ENCODE peak calls at places on chromosomes 6 and 20, in eight cellular contexts. B, V, C, S, N, M, H and J are unnamed samples. For H3K4me1 and H3K36me3, the result is how much of the 10 kb centered on the place peaks cover.

GRCh38 chr6:32177788-32178546 is at the start of gene RNF5:
- DNase-seq in B (peak), V (peak), C (peak), S (peak), N (peak), M (peak), H (peak), J (peak)

GRCh38 chr6:11613858-11614257 is 76.3 kb downstream of the TMEM170B start:
- DNase-seq in B (no peak), V (no peak), C (no peak), S (no peak), N (no peak), M (no peak), H (no peak), J (no peak)

GRCh38 chr6:111777357-111777756 is 95.9 kb downstream of the FYN start:
- DNase-seq in B (no peak), V (no peak), C (no peak), S (no peak), N (no peak), M (no peak), H (no peak), J (no peak)

GRCh38 chr20:2563116-2563515 is 26.7 kb downstream of the TMC2 start:
- DNase-seq in B (no peak), V (no peak), C (no peak), S (no peak), N (no peak), M (no peak), H (no peak), J (no peak)

GRCh38 chr20:542777-543368 is 717 bp downstream of the CSNK2A1 start:
- DNase-seq in B (no peak), V (no peak), C (peak), S (peak), N (peak), M (no peak), H (peak), J (no peak)

GRCh38 chr20:33370296-33370695 is 31.0 kb downstream of the CDK5RAP1 start:
- DNase-seq in B (no peak), V (no peak), C (no peak), S (no peak), N (peak), M (no peak), H (no peak), J (no peak)

GRCh38 chr6:14128017-14128416 is 10.4 kb downstream of the CD83 start:
- DNase-seq in B (no peak), V (no peak), C (no peak), S (no peak), N (no peak), M (no peak), H (no peak), J (no peak)

GRCh38 chr6:142373268-142374089 is 71.7 kb downstream of the ADGRG6 start:
- DNase-seq in B (peak), V (no peak), C (no peak), S (no peak), N (no peak), M (no peak), H (no peak), J (no peak)

GRCh38 chr6:117555882-117556498 is 46.3 kb downstream of the GOPC start:
- DNase-seq in B (peak), V (no peak), C (peak), S (no peak), N (peak), M (peak), H (peak), J (no peak)

GRCh38 chr6:64507661-64508060 is 872.1 kb downstream of the PHF3 start:
- DNase-seq in B (no peak), V (no peak), C (no peak), S (no peak), N (no peak), M (no peak), H (no peak), J (no peak)

GRCh38 chr6:44246663-44247337 is at the start of gene HSP90AB1:
- DNase-seq in B (peak), V (peak), C (peak), S (peak), N (peak), M (peak), H (peak), J (peak)

GRCh38 chr20:38872036-38872435 is 54.2 kb upstream of the FAM83D start:
- DNase-seq in B (no peak), V (no peak), C (no peak), S (no peak), N (peak), M (no peak), H (no peak), J (no peak)

GRCh38 chr6:95186710-95187109 is 390.6 kb upstream of the MANEA start:
- DNase-seq in B (no peak), V (no peak), C (no peak), S (no peak), N (no peak), M (no peak), H (no peak), J (no peak)

GRCh38 chr20:33338465-33339258 is 55.6 kb downstream of the BPIFB1 start:
- DNase-seq in B (no peak), V (no peak), C (no peak), S (no peak), N (no peak), M (no peak), H (no peak), J (no peak)

GRCh38 chr20:52805128-52805527 is 167.0 kb upstream of the TSHZ2 start:
- DNase-seq in B (no peak), V (no peak), C (no peak), S (no peak), N (no peak), M (no peak), H (no peak), J (no peak)

GRCh38 chr20:50245561-50246366 is 55.1 kb downstream of the CEBPB start:
- DNase-seq in B (no peak), V (no peak), C (no peak), S (no peak), N (no peak), M (no peak), H (no peak), J (no peak)

GRCh38 chr6:154206984-154207383 is 149.6 kb downstream of the IPCEF1 start:
- DNase-seq in B (no peak), V (no peak), C (no peak), S (no peak), N (no peak), M (no peak), H (no peak), J (no peak)

GRCh38 chr6:157073596-157073995 is 249.7 kb downstream of the TMEM242 start:
- DNase-seq in B (no peak), V (no peak), C (no peak), S (no peak), N (no peak), M (no peak), H (no peak), J (no peak)

GRCh38 chr6:25263602-25264001 is 15.6 kb upstream of the CARMIL1 start:
- DNase-seq in B (no peak), V (no peak), C (no peak), S (no peak), N (no peak), M (no peak), H (no peak), J (no peak)

GRCh38 chr6:46011241-46012085 is 4.2 kb downstream of the CLIC5 start:
- DNase-seq in B (peak), V (no peak), C (no peak), S (no peak), N (peak), M (no peak), H (no peak), J (no peak)

GRCh38 chr6:158086054-158086705 is 81.9 kb downstream of the SERAC1 start:
- DNase-seq in B (no peak), V (no peak), C (no peak), S (no peak), N (no peak), M (no peak), H (no peak), J (no peak)

GRCh38 chr6:110875548-110876169 is 1.1 kb downstream of the AMD1 start:
- DNase-seq in B (no peak), V (peak), C (peak), S (peak), N (peak), M (peak), H (peak), J (peak)

GRCh38 chr20:63392465-63393365 is 31.6 kb upstream of the CHRNA4 start:
- DNase-seq in B (no peak), V (no peak), C (no peak), S (no peak), N (no peak), M (no peak), H (no peak), J (no peak)

GRCh38 chr20:6014957-6015356 is 38.9 kb downstream of the LRRN4 start:
- DNase-seq in B (no peak), V (no peak), C (no peak), S (no peak), N (no peak), M (no peak), H (no peak), J (no peak)

GRCh38 chr6:44074383-44075136 is 52.7 kb downstream of the MRPL14 start:
- DNase-seq in B (peak), V (peak), C (peak), S (peak), N (peak), M (peak), H (peak), J (peak)

GRCh38 chr20:17835941-17836861 is 132.4 kb downstream of the SNX5 start:
- DNase-seq in B (no peak), V (peak), C (peak), S (peak), N (peak), M (peak), H (no peak), J (peak)

GRCh38 chr6:90421656-90422055 is 125.0 kb upstream of the BACH2 start:
- DNase-seq in B (no peak), V (no peak), C (no peak), S (no peak), N (no peak), M (no peak), H (no peak), J (no peak)

GRCh38 chr20:12970372-12970821 is 38.4 kb upstream of the SPTLC3 start:
- DNase-seq in B (peak), V (no peak), C (no peak), S (no peak), N (peak), M (no peak), H (peak), J (no peak)

GRCh38 chr20:467755-468154 is 5.4 kb upstream of the TBC1D20 start:
- DNase-seq in B (no peak), V (no peak), C (no peak), S (no peak), N (no peak), M (no peak), H (no peak), J (no peak)

GRCh38 chr20:43904195-43904594 is 10.5 kb upstream of the TOX2 start:
- DNase-seq in B (peak), V (no peak), C (no peak), S (no peak), N (no peak), M (no peak), H (peak), J (no peak)

GRCh38 chr6:33492093-33492492 is 37.7 kb downstream of the ZBTB9 start:
- DNase-seq in B (no peak), V (no peak), C (no peak), S (no peak), N (no peak), M (no peak), H (peak), J (no peak)

GRCh38 chr20:45679650-45680049 is 9.6 kb upstream of the WFDC11 start:
- DNase-seq in B (no peak), V (no peak), C (no peak), S (no peak), N (no peak), M (no peak), H (no peak), J (no peak)

GRCh38 chr20:24502661-24503060 is 33.2 kb downstream of the SYNDIG1 start:
- DNase-seq in B (no peak), V (no peak), C (no peak), S (no peak), N (no peak), M (no peak), H (no peak), J (no peak)
- H3K4me1 ChIP-seq in B (under half), V (under half), C (under half), S (half or more), N (under half), M (under half), H (under half), J (under half)

GRCh38 chr20:36830791-36831691 is 44.9 kb upstream of the TLDC2 start:
- DNase-seq in B (no peak), V (peak), C (peak), S (peak), N (no peak), M (peak), H (peak), J (no peak)
- TF ChIP-seq CTCF in B (peak), V (peak), C (no peak), S (peak), N (peak), M (no peak), H (peak), J (no peak)

GRCh38 chr20:37222086-37222485 is 39.5 kb downstream of the GHRH start:
- DNase-seq in B (no peak), V (no peak), C (no peak), S (no peak), N (no peak), M (no peak), H (no peak), J (no peak)
- H3K36me3 ChIP-seq in B (half or more), V (under half), C (under half), S (half or more), N (under half), M (under half), H (under half), J (under half)

GRCh38 chr6:151442359-151442758 is 9.6 kb downstream of the RMND1 start:
- DNase-seq in B (no peak), V (no peak), C (no peak), S (no peak), N (no peak), M (no peak), H (no peak), J (no peak)

GRCh38 chr6:151443449-151443848 is 8.5 kb downstream of the RMND1 start:
- DNase-seq in B (no peak), V (no peak), C (no peak), S (no peak), N (no peak), M (no peak), H (no peak), J (no peak)

GRCh38 chr6:151440498-151440897 is 11.4 kb downstream of the RMND1 start:
- DNase-seq in B (no peak), V (no peak), C (no peak), S (no peak), N (no peak), M (no peak), H (no peak), J (no peak)

GRCh38 chr6:151441390-151442166 is 10.3 kb downstream of the RMND1 start:
- DNase-seq in B (peak), V (no peak), C (no peak), S (no peak), N (no peak), M (no peak), H (no peak), J (no peak)

DNA sequence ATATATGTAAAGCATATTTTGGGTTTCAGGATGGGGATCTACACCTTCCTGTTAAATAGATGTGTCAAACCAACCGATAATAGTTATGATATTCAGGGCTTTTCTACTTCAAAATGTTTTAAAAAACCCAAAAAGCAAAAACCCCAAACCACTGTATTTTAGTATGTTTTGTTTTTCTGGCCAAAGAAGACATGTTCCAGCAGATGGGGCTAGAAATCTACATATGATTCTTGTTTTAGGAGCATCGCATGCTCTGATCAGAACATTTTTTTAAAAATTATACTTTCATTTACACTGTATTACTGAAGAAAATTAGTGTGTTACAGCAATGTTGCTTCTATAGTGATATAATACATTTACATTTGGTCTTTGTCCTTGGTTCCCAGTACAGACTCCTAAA is 11.0 kb downstream of the RMND1 start:
- DNase-seq in B (no peak), V (no peak), C (no peak), S (no peak), N (no peak), M (no peak), H (no peak), J (no peak)
- H3K4me1 ChIP-seq in B (half or more), V (under half), C (under half), S (under half), N (under half), M (under half), H (under half), J (under half)